ENCODE peak calls at places on chromosomes 16 and 17, in five cellular contexts. F is COLO829, L is transverse colon, P is heart left ventricle, G is mesendoderm. M is an unnamed sample.

GRCh38 chr17:28953444-28954118 is 2.3 kb upstream of the PHF12 start:
- DNase-seq in F (peak; percentile 48), L (peak; percentile 51), P (peak; percentile 53), G (peak; percentile 94), M (peak; percentile 53)

GRCh38 chr17:48441231-48441711 is 11.3 kb upstream of the SKAP1 start:
- DNase-seq in F (no peak), L (no peak), P (no peak), G (no peak), M (no peak)

GRCh38 chr17:47665655-47666054 is 15.9 kb downstream of the KPNB1 start:
- DNase-seq in F (no peak), L (no peak), P (no peak), G (no peak), M (peak; percentile 75)

GRCh38 chr17:51258756-51259573 is 884 bp downstream of the MBTD1 start:
- DNase-seq in F (no peak), L (peak; percentile 34), P (peak; percentile 11), G (peak; percentile 58), M (peak; percentile 53)

GRCh38 chr17:41618341-41619161 is 5.8 kb downstream of the KRT17 start:
- DNase-seq in F (no peak), L (no peak), P (no peak), G (no peak), M (no peak)

GRCh38 chr17:76515291-76515949 is 14.2 kb upstream of the RHBDF2 start:
- DNase-seq in F (no peak), L (peak; percentile 72), P (no peak), G (no peak), M (peak; percentile 99)

GRCh38 chr17:79612468-79613194 is 1.8 kb upstream of the RBFOX3 start:
- DNase-seq in F (peak; percentile 49), L (peak; percentile 58), P (no peak), G (peak; percentile 80), M (peak; percentile 58)

GRCh38 chr17:36938566-36939058 is 1.3 kb downstream of the LHX1 start:
- DNase-seq in F (no peak), L (no peak), P (no peak), G (no peak), M (no peak)

GRCh38 chr17:77465358-77466041 is 324.7 kb downstream of the SEC14L1 start:
- DNase-seq in F (no peak), L (peak; percentile 80), P (peak; percentile 76), G (peak; percentile 82), M (peak; percentile 79)

GRCh38 chr17:49218941-49219913 is 8.7 kb downstream of the ABI3 start:
- DNase-seq in F (no peak), L (peak; percentile 56), P (peak; percentile 29), G (no peak), M (no peak)

GRCh38 chr16:86303787-86304685 is 206.3 kb upstream of the FOXF1 start:
- DNase-seq in F (no peak), L (peak; percentile 43), P (no peak), G (no peak), M (no peak)

M was measured in GM23248.